ENCODE peak calls at places on chromosomes 7 and 10, in five cellular contexts. Z, F, V, K and X are unnamed samples.
A peak's percentile ranks its signal among the peaks of the same experiment; 100 is the strongest.

GRCh38 chr10:107037192-107038122 is 127.0 kb downstream of the SORCS1 start:
- DNase-seq in Z (no peak), V (no peak), K (no peak), F (no peak), X (no peak)

GRCh38 chr7:80215734-80216133 is 81.1 kb downstream of the GNAI1 start:
- DNase-seq in F (no peak), Z (no peak), V (no peak), K (no peak), X (no peak)

GRCh38 chr7:70177166-70177565 is 578.9 kb downstream of the AUTS2 start:
- DNase-seq in Z (no peak), K (no peak), F (no peak), V (peak; percentile 49), X (no peak)

GRCh38 chr7:121305109-121305508 is 23.7 kb upstream of the WNT16 start:
- DNase-seq in Z (no peak), V (peak; percentile 31), F (no peak), K (no peak), X (no peak)

GRCh38 chr7:95886501-95887090 is 114.2 kb downstream of the DYNC1I1 start:
- DNase-seq in K (no peak), F (no peak), V (no peak), Z (peak; percentile 96), X (no peak)

GRCh38 chr7:96833701-96834453 is 124.2 kb upstream of the SEM1 start:
- DNase-seq in F (no peak), V (no peak), K (no peak), Z (peak; percentile 3), X (peak; percentile 11)

GRCh38 chr10:92265687-92266258 is 25.1 kb downstream of the CPEB3 start:
- DNase-seq in F (no peak), K (no peak), Z (no peak), V (no peak), X (no peak)

GRCh38 chr10:102449321-102450123 is 1.8 kb downstream of the C10orf95 start:
- DNase-seq in F (peak; percentile 57), K (peak; percentile 87), Z (peak; percentile 33), V (no peak), X (no peak)

GRCh38 chr10:3427316-3427715 is 254.7 kb upstream of the PITRM1 start:
- DNase-seq in V (peak; percentile 30), Z (no peak), K (no peak), F (no peak), X (peak; percentile 19)

GRCh38 chr7:127383123-127383835 is 9.2 kb downstream of the ZNF800 start:
- DNase-seq in V (no peak), K (no peak), Z (peak; percentile 9), F (no peak), X (no peak)

GRCh38 chr10:79195091-79195923 is 126.5 kb downstream of the ZMIZ1 start:
- DNase-seq in V (peak; percentile 83), Z (peak; percentile 84), F (peak; percentile 70), K (peak; percentile 74), X (peak; percentile 96)

GRCh38 chr7:101594790-101595189 is 34.3 kb downstream of the MYL10 start:
- DNase-seq in K (no peak), Z (no peak), F (no peak), V (no peak), X (peak; percentile 69)

GRCh38 chr7:100545636-100546128 is 6.7 kb downstream of the AGFG2 start:
- DNase-seq in Z (peak; percentile 92), K (peak; percentile 66), V (peak; percentile 79), F (no peak), X (peak; percentile 93)

GRCh38 chr10:60910543-60910942 is 33.4 kb downstream of the RHOBTB1 start:
- DNase-seq in Z (peak; percentile 85), F (no peak), V (no peak), K (no peak), X (no peak)

GRCh38 chr7:67870396-67870795 is 873.8 kb downstream of the TYW1 start:
- DNase-seq in V (no peak), K (no peak), F (no peak), Z (no peak), X (no peak)

GRCh38 chr10:129788211-129788610 is 175.9 kb downstream of the EBF3 start:
- DNase-seq in K (no peak), F (no peak), Z (no peak), V (no peak), X (peak; percentile 35)

GRCh38 chr10:26881600-26882331 is 21.0 kb upstream of the ABI1 start:
- DNase-seq in F (no peak), V (peak; percentile 69), Z (peak; percentile 65), K (no peak), X (peak; percentile 90)

GRCh38 chr10:70584941-70585544 is 17.5 kb downstream of the PRF1 start:
- DNase-seq in K (no peak), Z (peak; percentile 15), F (no peak), V (no peak), X (no peak)

GRCh38 chr10:34716958-34717357 is 98.1 kb downstream of the PARD3 start:
- DNase-seq in K (no peak), F (no peak), Z (no peak), V (no peak), X (no peak)

GRCh38 chr7:115910541-115911164 is 119.9 kb downstream of the TFEC start:
- DNase-seq in F (no peak), V (peak; percentile 5), Z (peak; percentile 64), K (no peak), X (no peak)

GRCh38 chr7:66331883-66332282 is 126.7 kb downstream of the TPST1 start:
- DNase-seq in K (no peak), V (no peak), F (no peak), Z (no peak), X (no peak)

GRCh38 chr10:82506680-82507376 is 631.8 kb downstream of the NRG3 start:
- DNase-seq in V (no peak), Z (no peak), K (no peak), F (no peak), X (no peak)

GRCh38 chr10:113666682-113667252 is 2.9 kb upstream of the NRAP start:
- DNase-seq in K (no peak), V (no peak), Z (no peak), F (no peak), X (peak; percentile 66)

GRCh38 chr7:24024276-24024675 is 259.7 kb upstream of the NPY start:
- DNase-seq in Z (no peak), V (no peak), K (no peak), F (no peak), X (no peak)

GRCh38 chr7:78543976-78544375 is 745.4 kb downstream of the PHTF2 start:
- DNase-seq in K (no peak), V (no peak), Z (no peak), F (no peak), X (no peak)

GRCh38 chr10:99720387-99720786 is 11.5 kb downstream of the COX15 start:
- DNase-seq in V (no peak), Z (no peak), K (no peak), F (no peak), X (peak; percentile 22)

GRCh38 chr7:6158424-6159096 is 113.9 kb downstream of the CYTH3 start:
- DNase-seq in V (no peak), F (no peak), Z (no peak), K (no peak), X (peak; percentile 83)

GRCh38 chr10:89332718-89333281 is 5.0 kb downstream of the IFIT3 start:
- DNase-seq in V (no peak), Z (no peak), F (no peak), K (no peak), X (no peak)